ENCODE peak calls at places on chromosomes 13 and 19, in five cellular contexts. M is esophagus squamous epithelium, R is tibial nerve, O is right lobe of liver, B is stomach. C is an unnamed sample. For H3K36me3, the result is how much of the 10 kb centered on the place peaks cover.

GRCh38 chr19:4969772-4970531 is 1.0 kb downstream of the KDM4B start:
- DNase-seq in O (peak), R (no peak), B (no peak), M (no peak), C (no peak)

GRCh38 chr13:40648040-40648439 is 18.4 kb downstream of the FOXO1 start:
- DNase-seq in B (no peak), O (no peak), M (no peak), R (no peak), C (no peak)

GRCh38 chr19:2540646-2541454 is 64.9 kb downstream of the GADD45B start:
- DNase-seq in O (peak), M (no peak), B (peak), R (peak), C (peak)

GRCh38 chr19:40600086-40600917 is 867 bp upstream of the LTBP4 start:
- DNase-seq in O (no peak), R (no peak), B (no peak), M (no peak), C (no peak)

GRCh38 chr19:51195316-51195586 is 29.6 kb upstream of the CD33 start:
- DNase-seq in R (no peak), M (no peak), O (no peak), B (no peak), C (no peak)

GRCh38 chr13:44573790-44574465 is 2.2 kb downstream of the TSC22D1 start:
- DNase-seq in B (peak), O (no peak), M (no peak), R (no peak), C (peak)

GRCh38 chr13:33348366-33348765 is 62.8 kb upstream of the STARD13 start:
- DNase-seq in B (no peak), M (no peak), O (no peak), R (no peak), C (no peak)

GRCh38 chr19:13842294-13843103 is 34.4 kb upstream of the NANOS3 start:
- DNase-seq in R (peak), M (no peak), B (peak), O (peak), C (peak)

GRCh38 chr19:18137242-18137641 is 15.7 kb upstream of the PIK3R2 start:
- DNase-seq in O (no peak), M (no peak), R (no peak), B (no peak), C (no peak)

GRCh38 chr13:28719227-28719562 is 425 bp upstream of the SLC46A3 start:
- DNase-seq in M (no peak), R (no peak), O (no peak), B (no peak), C (no peak)

GRCh38 chr13:111630411-111630810 is 310.0 kb downstream of the TEX29 start:
- DNase-seq in M (no peak), O (no peak), B (no peak), R (no peak), C (no peak)

GRCh38 chr13:50990050-50990449 is 80.5 kb downstream of the RNASEH2B start:
- DNase-seq in R (no peak), B (no peak), O (no peak), M (no peak), C (no peak)

GRCh38 chr13:21001471-21001870 is 59.9 kb downstream of the LATS2 start:
- DNase-seq in B (no peak), M (no peak), R (no peak), O (no peak), C (no peak)

GRCh38 chr13:98507060-98507797 is 69.7 kb downstream of the STK24 start:
- DNase-seq in O (peak), R (no peak), B (peak), M (no peak), C (no peak)

GRCh38 chr19:18366027-18366435 is 19.9 kb upstream of the GDF15 start:
- DNase-seq in R (no peak), O (no peak), M (no peak), B (no peak), C (no peak)

GRCh38 chr19:5113101-5113557 is 144.2 kb downstream of the KDM4B start:
- DNase-seq in R (no peak), B (no peak), M (no peak), O (no peak), C (no peak)

GRCh38 chr19:661427-662196 is 1.4 kb downstream of the RNF126 start:
- DNase-seq in O (no peak), M (no peak), B (peak), R (no peak), C (no peak)

GRCh38 chr13:23754506-23754905 is 134.7 kb downstream of the MIPEP start:
- DNase-seq in R (no peak), M (no peak), B (no peak), O (no peak), C (no peak)

GRCh38 chr19:45402469-45403070 is 2.3 kb downstream of the PPP1R13L start:
- DNase-seq in O (peak), M (no peak), B (peak), R (no peak), C (no peak)
- TF ChIP-seq CTCF in O (peak), M (no peak), B (no peak), R (peak), C (peak)

GRCh38 chr19:53068834-53069233 is 24.3 kb downstream of the ERVV-2 start:
- DNase-seq in B (no peak), M (no peak), R (no peak), O (no peak), C (no peak)

DNA sequence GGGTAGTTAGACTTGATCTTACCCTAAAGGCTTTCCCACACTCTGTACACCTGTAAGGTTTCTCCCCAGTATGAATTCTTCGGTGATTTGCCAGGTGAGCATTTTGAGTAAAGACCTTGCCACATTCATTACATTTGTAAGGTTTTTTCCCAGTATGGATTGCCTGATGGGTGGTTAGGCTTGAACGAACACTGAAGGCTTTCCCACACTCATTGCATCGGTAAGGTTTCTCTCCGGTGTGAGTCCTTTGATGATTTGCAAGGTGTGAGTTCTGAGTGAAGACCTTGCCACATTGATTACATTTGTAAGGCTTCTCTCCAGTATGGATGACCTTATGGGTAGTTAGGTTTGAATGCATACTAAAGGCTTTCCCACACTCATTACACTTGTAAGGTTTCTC is 23.7 kb downstream of the ERVV-2 start:
- DNase-seq in R (no peak), B (no peak), O (no peak), M (no peak), C (no peak)
- H3K36me3 ChIP-seq in R (half or more), B (half or more), O (under half), M (under half), C (half or more)

DNA sequence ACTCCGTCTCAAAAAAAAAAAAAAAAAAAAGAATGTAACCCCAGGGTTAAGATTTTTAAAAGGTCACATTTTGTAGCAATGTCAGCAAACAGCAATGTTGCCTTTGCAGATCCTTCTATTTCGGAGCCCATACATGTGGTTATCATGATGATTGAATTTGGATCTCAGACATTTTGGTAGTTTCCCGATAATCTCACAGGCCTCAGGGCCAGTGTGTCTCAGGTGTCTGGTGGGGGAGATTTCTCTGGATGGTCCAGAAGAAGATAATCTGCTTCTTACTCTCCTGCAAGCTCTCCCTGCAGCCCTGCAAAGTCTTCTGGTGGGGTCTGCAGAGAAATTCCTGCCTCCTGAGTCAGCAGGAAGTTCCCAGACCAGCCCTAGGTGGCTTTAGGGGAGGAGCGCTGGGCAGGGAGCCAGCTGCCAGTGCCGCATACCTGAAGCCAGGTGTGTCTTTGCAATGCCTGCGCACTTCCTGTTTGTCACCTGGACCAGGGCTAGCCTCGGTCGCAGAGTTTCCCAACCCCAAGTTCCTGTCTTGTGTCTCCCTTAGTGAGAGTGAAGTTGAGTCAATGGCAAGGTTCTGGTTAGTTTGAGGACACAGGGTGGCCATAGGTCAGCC is 1.4 kb downstream of the SH2D3A start:
- DNase-seq in O (peak), B (peak), M (no peak), R (no peak), C (no peak)
- TF ChIP-seq POLR2A in O (no peak), B (peak), M (peak), R (no peak), C (no peak)

GRCh38 chr13:101785858-101786257 is 333.4 kb downstream of the ITGBL1 start:
- DNase-seq in M (no peak), B (no peak), O (peak), R (no peak), C (no peak)
- TF ChIP-seq CTCF in M (no peak), B (no peak), O (peak), R (no peak), C (no peak)

GRCh38 chr19:48645652-48646191 is at the start of gene CA11:
- DNase-seq in R (no peak), M (no peak), O (no peak), B (no peak), C (no peak)
- H3K36me3 ChIP-seq in R (under half), M (under half), O (under half), B (under half), C (under half)

C was measured in gastrocnemius medialis.